ENCODE peak calls at places on chromosomes 4 and X, in nine cellular contexts. L is neural progenitor cell, B is mammary epithelial cell, E is H9, H is colonic mucosa, N is upper lobe of left lung, K is NB4, V is lower leg skin, O is fibroblast of lung. T is an unnamed sample.
A peak's percentile ranks its signal among the peaks of the same experiment; 100 is the strongest.

GRCh38 chr4:37324526-37324925 is 80.0 kb downstream of the NWD2 start:
- DNase-seq in L (no peak), B (no peak), E (no peak), H (peak; percentile 34), N (no peak), K (no peak), V (no peak), O (no peak), T (no peak)

GRCh38 chr4:140497776-140498636 is at the start of gene MGAT4D:
- DNase-seq in L (peak; percentile 82), B (no peak), E (peak; percentile 60), H (peak; percentile 23), N (no peak), K (peak; percentile 2), V (no peak), O (peak; percentile 6), T (no peak)

GRCh38 chr4:95165926-95166524 is 382.7 kb downstream of the UNC5C start:
- DNase-seq in L (peak; percentile 85), B (peak; percentile 54), E (no peak), H (peak; percentile 35), N (no peak), K (peak; percentile 65), V (no peak), O (peak; percentile 68), T (peak; percentile 10)

GRCh38 chr4:183118585-183118984 is 19.5 kb downstream of the WWC2 start:
- DNase-seq in L (peak; percentile 70), B (peak; percentile 69), E (no peak), H (no peak), N (no peak), K (no peak), V (no peak), O (peak; percentile 98), T (peak; percentile 22)

GRCh38 chr4:22412013-22412412 is 103.9 kb downstream of the ADGRA3 start:
- DNase-seq in L (no peak), B (no peak), E (no peak), H (no peak), N (no peak), K (no peak), V (no peak), O (no peak), T (no peak)

GRCh38 chr4:137390707-137391106 is 141.6 kb downstream of the PCDH18 start:
- DNase-seq in L (no peak), B (no peak), E (no peak), H (no peak), N (no peak), K (no peak), V (no peak), O (peak; percentile 5), T (peak; percentile 65)

GRCh38 chrX:108126661-108127060 is 35.1 kb downstream of the ATG4A start:
- DNase-seq in L (no peak), B (no peak), E (no peak), H (no peak), N (no peak), K (no peak), V (no peak), O (no peak), T (no peak)

GRCh38 chr4:48331577-48332340 is 9.6 kb upstream of the SLAIN2 start:
- DNase-seq in L (no peak), B (peak; percentile 87), E (no peak), H (no peak), N (no peak), K (no peak), V (no peak), O (peak; percentile 93), T (no peak)

GRCh38 chr4:108024078-108024990 is 34.6 kb downstream of the HADH start:
- DNase-seq in L (no peak), B (no peak), E (no peak), H (no peak), N (no peak), K (no peak), V (no peak), O (no peak), T (no peak)

GRCh38 chr4:47513493-47513892 is 28.4 kb downstream of the ATP10D start:
- DNase-seq in L (no peak), B (no peak), E (no peak), H (no peak), N (no peak), K (no peak), V (no peak), O (no peak), T (no peak)

GRCh38 chr4:128225148-128225547 is 62.5 kb downstream of the PGRMC2 start:
- DNase-seq in L (no peak), B (no peak), E (no peak), H (no peak), N (no peak), K (no peak), V (no peak), O (peak; percentile 92), T (peak; percentile 35)

GRCh38 chr4:152946460-152946859 is 10.3 kb downstream of the FHDC1 start:
- DNase-seq in L (no peak), B (peak; percentile 36), E (no peak), H (no peak), N (no peak), K (no peak), V (no peak), O (no peak), T (no peak)

DNA sequence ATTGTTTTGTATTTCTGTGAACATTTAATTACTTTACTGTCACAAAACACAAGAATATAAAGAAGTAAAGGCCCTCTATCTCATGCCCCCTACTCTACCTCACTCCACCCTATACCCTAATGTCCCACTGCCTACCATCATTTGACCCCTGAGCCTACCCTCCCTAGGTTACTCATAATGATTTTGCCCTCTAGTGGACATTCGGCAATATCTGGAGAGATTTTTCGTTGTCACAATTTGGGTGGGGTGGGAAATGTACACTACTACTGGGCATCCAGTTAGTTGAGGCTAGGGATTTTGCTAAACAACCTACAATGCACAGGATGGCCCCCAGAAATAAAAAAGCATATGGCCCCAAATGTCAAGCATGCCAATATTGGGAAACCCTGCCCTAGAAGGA is 10.2 kb downstream of the TEX13A start:
- DNase-seq in L (no peak), B (no peak), E (no peak), H (no peak), N (no peak), K (no peak), V (no peak), O (no peak), T (no peak)
- TF ChIP-seq CTCF in L (peak; percentile 17), B (peak; percentile 21), E (peak; percentile 38), H (no peak), N (no peak), K (no peak), V (no peak), O (no peak), T (no peak)

GRCh38 chr4:10232114-10232513 is 115.5 kb upstream of the WDR1 start:
- DNase-seq in L (no peak), B (no peak), E (no peak), H (no peak), N (no peak), K (no peak), V (no peak), O (no peak), T (no peak)

GRCh38 chr4:10223782-10224181 is 107.2 kb upstream of the WDR1 start:
- DNase-seq in L (no peak), B (no peak), E (no peak), H (no peak), N (no peak), K (no peak), V (no peak), O (no peak), T (no peak)

GRCh38 chr4:10225096-10225495 is 108.5 kb upstream of the WDR1 start:
- DNase-seq in L (no peak), B (no peak), E (no peak), H (no peak), N (no peak), K (no peak), V (no peak), O (no peak), T (no peak)

DNA sequence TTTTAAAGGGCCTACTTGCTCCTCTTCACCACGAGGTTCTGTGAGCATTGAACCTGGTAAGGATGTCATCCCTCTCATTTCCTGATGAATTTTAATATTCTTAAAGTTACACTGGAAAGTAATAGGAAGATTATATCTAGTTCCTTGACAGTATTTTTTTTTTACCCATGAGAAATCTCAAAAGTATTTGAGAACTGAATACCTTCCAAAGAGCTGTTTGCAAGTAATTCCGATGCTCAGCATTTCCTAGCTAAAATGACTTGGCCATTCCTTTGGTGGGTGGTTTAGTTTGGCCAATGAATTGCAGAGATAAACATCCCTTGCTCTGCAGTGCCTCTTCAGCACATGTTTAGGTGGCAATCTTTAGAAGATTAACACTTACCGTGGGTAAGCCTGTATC is 110.2 kb upstream of the WDR1 start:
- DNase-seq in L (no peak), B (no peak), E (no peak), H (no peak), N (no peak), K (no peak), V (no peak), O (no peak), T (peak; percentile 15)
- TF ChIP-seq CTCF in L (no peak), B (no peak), E (no peak), H (no peak), N (no peak), K (no peak), V (no peak), O (no peak), T (no peak)

GRCh38 chr4:186497043-186497442 is 58.3 kb downstream of the MTNR1A start:
- DNase-seq in L (no peak), B (no peak), E (no peak), H (no peak), N (no peak), K (no peak), V (no peak), O (no peak), T (no peak)

GRCh38 chr4:186501554-186501953 is 53.8 kb downstream of the MTNR1A start:
- DNase-seq in L (no peak), B (no peak), E (no peak), H (no peak), N (no peak), K (no peak), V (no peak), O (no peak), T (no peak)

GRCh38 chr4:186499467-186499866 is 55.9 kb downstream of the MTNR1A start:
- DNase-seq in L (no peak), B (no peak), E (no peak), H (no peak), N (no peak), K (no peak), V (no peak), O (no peak), T (no peak)

DNA sequence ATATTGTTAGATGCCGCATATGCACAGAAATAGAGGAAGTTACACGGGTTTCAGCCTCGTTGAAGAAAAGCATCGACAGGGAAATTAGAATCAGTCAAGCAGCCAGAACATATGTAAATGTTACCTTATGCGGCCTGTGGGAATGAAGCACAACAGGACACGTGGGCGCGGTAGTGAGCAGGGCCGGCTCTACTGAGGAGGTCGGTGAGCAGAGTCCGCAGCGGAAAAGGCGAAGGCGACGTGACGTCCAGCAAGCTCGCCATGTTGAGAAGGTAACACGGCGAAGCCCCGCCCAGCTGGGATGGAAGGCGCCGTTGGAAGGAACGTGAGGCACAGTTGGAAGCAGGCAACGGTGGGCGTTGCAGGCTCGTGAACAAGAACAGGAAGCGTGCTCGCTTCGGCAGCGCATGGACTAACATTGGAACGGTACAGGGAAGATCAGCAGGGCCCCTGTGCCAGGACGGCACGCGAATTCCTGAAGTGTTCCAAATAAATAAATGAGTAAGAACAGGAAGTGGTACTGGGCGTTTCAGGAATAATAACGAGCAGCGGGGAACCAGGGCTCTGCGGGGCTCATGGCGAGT is 54.6 kb downstream of the MTNR1A start:
- DNase-seq in L (no peak), B (no peak), E (peak; percentile 36), H (peak; percentile 25), N (no peak), K (no peak), V (no peak), O (no peak), T (no peak)
- TF ChIP-seq CTCF in L (no peak), B (no peak), E (no peak), H (no peak), N (no peak), K (no peak), V (no peak), O (no peak), T (no peak)

GRCh38 chr4:145539677-145540076 is 58.0 kb downstream of the SMAD1 start:
- DNase-seq in L (no peak), B (no peak), E (no peak), H (no peak), N (no peak), K (no peak), V (no peak), O (no peak), T (no peak)
- TF ChIP-seq CTCF in L (no peak), B (no peak), E (no peak), H (no peak), N (no peak), K (no peak), V (no peak), O (no peak), T (no peak)